ENCODE peak calls at places on chromosomes 6 and 20, in four cellular contexts. N is ACHN, I is BE2C, P is cardiac fibroblast. X is an unnamed sample.

GRCh38 chr6:146090474-146090873 is 61.6 kb downstream of the GRM1 start:
- DNase-seq in N (peak), I (no peak), P (peak), X (no peak)

GRCh38 chr20:54228841-54229240 is 21.0 kb downstream of the PFDN4 start:
- DNase-seq in N (no peak), I (no peak), P (peak), X (no peak)

GRCh38 chr6:105591053-105591452 is 188.2 kb upstream of the PREP start:
- DNase-seq in N (no peak), I (no peak), P (peak), X (peak)

GRCh38 chr6:100311707-100312266 is 152.9 kb downstream of the SIM1 start:
- DNase-seq in N (no peak), I (no peak), P (peak), X (no peak)

GRCh38 chr6:146433881-146434741 is 109.5 kb upstream of the RAB32 start:
- DNase-seq in N (no peak), I (no peak), P (peak), X (no peak)

GRCh38 chr6:27758471-27758870 is 153.7 kb downstream of the OR2B2 start:
- DNase-seq in N (no peak), I (no peak), P (no peak), X (no peak)

GRCh38 chr6:9516207-9516606 is 898.7 kb downstream of the TFAP2A start:
- DNase-seq in N (peak), I (no peak), P (peak), X (peak)

GRCh38 chr6:75896526-75896925 is 147.5 kb downstream of the MYO6 start:
- DNase-seq in N (peak), I (no peak), P (peak), X (no peak)

GRCh38 chr6:44590471-44590870 is 203.0 kb downstream of the CDC5L start:
- DNase-seq in N (no peak), I (no peak), P (no peak), X (no peak)

GRCh38 chr6:156686429-156686939 is 90.7 kb upstream of the ARID1B start:
- DNase-seq in N (peak), I (peak), P (peak), X (peak)

GRCh38 chr6:170459451-170459850 is 93.7 kb downstream of the PSMB1 start:
- DNase-seq in N (peak), I (no peak), P (peak), X (no peak)

GRCh38 chr6:81002126-81002525 is 750.4 kb downstream of the TENT5A start:
- DNase-seq in N (no peak), I (no peak), P (peak), X (no peak)

X was measured in kidney glomerular epithelial cell.